ENCODE peak calls at places on chromosome 2, in eight cellular contexts. W is B cell, R is GM20000, N is bronchial epithelial cell, K is AG04450, T is NB4, G is endothelial cell of umbilical vein, H is tibial artery. A is an unnamed sample.
A peak's percentile ranks its signal among the peaks of the same experiment; 100 is the strongest.

GRCh38 chr2:23429036-23429435 is 44.1 kb downstream of the KLHL29 start:
- DNase-seq in T (no peak), N (no peak), R (no peak), K (no peak), W (no peak), G (no peak), H (peak; percentile 44), A (peak; percentile 21)

GRCh38 chr2:68992933-68993332 is 18.5 kb downstream of the GKN1 start:
- DNase-seq in T (no peak), K (no peak), H (no peak), W (no peak), G (no peak), N (no peak), R (no peak), A (no peak)

GRCh38 chr2:71581015-71581414 is 127.7 kb downstream of the DYSF start:
- DNase-seq in H (peak; percentile 75), W (no peak), K (no peak), G (no peak), N (no peak), T (no peak), R (no peak), A (no peak)

GRCh38 chr2:43133708-43134570 is 92.5 kb downstream of the ZFP36L2 start:
- DNase-seq in G (no peak), N (no peak), H (peak; percentile 68), T (peak; percentile 99), R (no peak), W (peak; percentile 85), K (no peak), A (no peak)

GRCh38 chr2:208584387-208584965 is 177.9 kb downstream of the PTH2R start:
- DNase-seq in R (no peak), N (no peak), W (no peak), H (no peak), G (no peak), T (no peak), K (no peak), A (no peak)

GRCh38 chr2:225379861-225380260 is 19.6 kb upstream of the NYAP2 start:
- DNase-seq in W (no peak), H (no peak), K (no peak), G (no peak), N (no peak), R (no peak), T (no peak), A (no peak)

GRCh38 chr2:43174368-43175186 is 51.8 kb downstream of the ZFP36L2 start:
- DNase-seq in H (no peak), T (peak; percentile 82), W (peak; percentile 81), G (peak; percentile 96), N (no peak), K (no peak), R (peak; percentile 85), A (no peak)

GRCh38 chr2:37627715-37628114 is 43.7 kb downstream of the CDC42EP3 start:
- DNase-seq in W (no peak), H (no peak), K (no peak), N (peak; percentile 81), T (no peak), R (no peak), G (no peak), A (no peak)

GRCh38 chr2:46775722-46776121 is 139.9 kb downstream of the MCFD2 start:
- DNase-seq in T (peak; percentile 60), N (no peak), H (no peak), R (no peak), K (no peak), W (no peak), G (no peak), A (no peak)

GRCh38 chr2:676647-677055 is 555 bp downstream of the TMEM18 start:
- DNase-seq in R (peak; percentile 98), T (peak; percentile 99), W (peak; percentile 100), H (peak; percentile 99), N (peak; percentile 89), K (peak; percentile 97), G (peak; percentile 99), A (peak; percentile 97)

GRCh38 chr2:128600606-128601297 is 282.1 kb upstream of the HS6ST1 start:
- DNase-seq in T (peak; percentile 42), W (no peak), H (peak; percentile 23), G (no peak), K (no peak), R (no peak), N (no peak), A (peak; percentile 38)

GRCh38 chr2:190343170-190343499 is 254 bp upstream of the INPP1 start:
- DNase-seq in K (no peak), H (no peak), N (no peak), R (no peak), W (no peak), T (no peak), G (no peak), A (no peak)

DNA sequence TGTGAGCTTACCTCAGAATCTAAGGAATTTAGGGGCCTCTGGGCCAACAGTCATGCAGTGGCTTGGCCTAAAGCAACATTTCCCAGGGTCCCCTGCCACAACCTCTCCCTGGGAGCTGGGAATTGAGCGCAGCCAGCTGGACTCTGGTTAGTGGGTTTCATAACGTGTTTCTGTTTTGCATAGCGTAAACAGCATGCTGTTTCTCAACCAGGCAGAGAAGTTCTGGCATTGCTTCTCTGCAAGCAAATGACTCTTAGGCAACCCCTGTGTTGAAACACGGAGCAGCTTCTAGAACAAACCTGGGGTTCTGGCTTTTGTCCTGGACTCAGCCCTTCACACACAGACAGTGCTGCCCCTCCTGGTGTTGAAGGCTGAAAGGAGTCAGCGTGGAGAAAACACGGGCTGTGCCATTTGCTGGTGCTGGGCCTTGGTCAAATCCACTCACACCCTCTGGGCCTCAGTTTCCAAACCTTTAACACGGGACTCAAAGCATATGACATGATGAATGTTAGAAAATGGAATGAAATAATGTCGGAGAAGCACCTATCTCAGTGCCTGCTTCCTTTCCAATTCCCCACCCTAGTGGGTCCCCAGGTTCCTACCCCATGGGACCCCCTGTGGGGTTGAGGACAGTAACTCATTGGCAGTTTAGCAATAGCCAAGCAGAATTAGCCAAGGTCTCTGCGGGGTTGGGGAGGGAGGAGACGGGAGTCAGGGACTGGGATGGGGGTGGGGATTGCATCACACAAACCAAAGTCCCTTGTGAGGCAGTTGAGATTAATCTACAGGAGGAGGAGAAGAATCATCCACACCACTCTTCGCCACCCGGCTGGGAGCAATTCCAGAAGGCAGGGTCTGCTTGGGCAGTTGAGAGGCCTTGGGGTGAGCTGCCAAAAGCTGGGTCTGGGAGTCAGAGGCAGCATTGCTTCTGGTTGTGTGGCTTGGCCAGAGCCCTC is 30.2 kb upstream of the IL1R2 start:
- DNase-seq in H (peak; percentile 97), K (peak; percentile 95), T (peak; percentile 99), W (no peak), G (no peak), R (no peak), N (no peak), A (no peak)
- TF ChIP-seq CTCF in H (peak; percentile 43), K (peak; percentile 32), T (no peak), W (no peak), G (no peak), R (no peak), N (no peak), A (no peak)

GRCh38 chr2:144931976-144932375 is 412.1 kb upstream of the ZEB2 start:
- DNase-seq in R (no peak), T (no peak), W (no peak), G (no peak), N (no peak), K (no peak), H (no peak), A (no peak)
- TF ChIP-seq CTCF in R (no peak), T (no peak), W (no peak), G (no peak), N (no peak), K (no peak), H (no peak), A (no peak)

DNA sequence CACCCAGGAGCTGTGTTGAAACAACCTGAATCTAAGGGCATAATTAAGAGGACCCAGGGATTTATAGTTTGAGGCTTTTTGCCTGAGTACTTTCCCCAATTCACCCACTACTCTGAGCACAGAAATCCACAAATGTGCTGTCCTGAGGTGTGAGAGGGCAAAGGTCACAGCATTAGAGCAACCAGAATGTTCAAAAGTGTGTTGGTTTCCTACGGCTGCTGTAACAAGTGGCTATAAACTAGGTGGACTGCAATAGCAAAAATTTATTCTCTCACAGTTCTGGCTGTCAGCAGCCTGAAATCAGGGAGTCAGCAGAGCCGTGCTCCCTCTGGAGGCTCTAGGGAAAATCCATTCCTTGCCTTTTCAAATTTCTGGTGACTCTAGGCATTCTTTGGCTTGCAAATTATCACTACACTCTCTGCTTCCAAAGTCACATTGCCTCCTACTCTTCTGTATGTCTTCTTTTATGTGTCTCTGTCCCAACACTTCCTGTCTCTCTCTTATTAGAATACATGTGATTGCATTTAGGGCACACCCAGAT is 91.3 kb upstream of the TACR1 start:
- DNase-seq in N (no peak), H (no peak), K (no peak), W (no peak), G (no peak), T (no peak), R (no peak), A (no peak)
- TF ChIP-seq CTCF in N (peak; percentile 27), H (no peak), K (peak; percentile 74), W (no peak), G (no peak), T (no peak), R (no peak), A (no peak)

GRCh38 chr2:151777911-151778310 is 43.6 kb upstream of the NEB start:
- DNase-seq in G (no peak), W (no peak), R (no peak), N (no peak), T (no peak), K (no peak), H (no peak), A (no peak)

GRCh38 chr2:151775057-151775740 is 40.9 kb upstream of the NEB start:
- DNase-seq in T (no peak), W (no peak), G (no peak), H (no peak), R (peak; percentile 34), K (no peak), N (no peak), A (no peak)

GRCh38 chr2:151776367-151776766 is 42.1 kb upstream of the NEB start:
- DNase-seq in R (no peak), N (no peak), T (no peak), G (no peak), W (no peak), K (no peak), H (no peak), A (no peak)

GRCh38 chr2:151774506-151774905 is 40.2 kb upstream of the NEB start:
- DNase-seq in H (no peak), G (peak; percentile 67), N (peak; percentile 78), W (no peak), T (no peak), K (peak; percentile 29), R (no peak), A (no peak)

GRCh38 chr2:151777487-151777886 is 43.2 kb upstream of the NEB start:
- DNase-seq in T (peak; percentile 13), N (no peak), K (no peak), G (no peak), H (no peak), W (no peak), R (no peak), A (no peak)
- TF ChIP-seq CTCF in T (no peak), N (no peak), K (peak; percentile 6), G (no peak), H (no peak), W (no peak), R (no peak), A (no peak)

DNA sequence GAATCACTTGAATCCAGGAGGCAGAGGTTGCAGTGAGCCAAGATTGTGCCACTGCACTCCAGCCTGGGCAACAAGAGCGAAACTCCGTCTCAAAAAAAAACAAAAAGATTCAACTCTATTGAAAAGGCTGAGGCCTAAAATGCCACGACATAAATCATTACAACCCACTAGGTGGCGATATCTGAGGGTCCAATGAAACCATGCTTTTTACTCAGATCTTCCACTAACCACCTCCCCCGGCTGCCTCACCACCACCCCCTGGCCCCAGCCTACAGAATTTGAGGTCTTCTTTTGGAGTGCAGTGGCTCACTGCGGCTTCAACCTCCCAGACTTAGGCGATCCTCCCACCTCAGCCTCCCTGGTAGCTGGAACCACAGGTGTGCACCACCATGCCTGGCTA is 57.5 kb downstream of the AP1S3 start:
- DNase-seq in R (peak; percentile 62), W (peak; percentile 72), T (peak; percentile 76), N (peak; percentile 48), H (no peak), K (no peak), G (peak; percentile 53), A (no peak)
- TF ChIP-seq CTCF in R (peak; percentile 15), W (peak; percentile 67), T (peak; percentile 45), N (peak; percentile 36), H (no peak), K (peak; percentile 30), G (peak; percentile 46), A (peak; percentile 20)

A was measured in mesothelial cell of epicardium.